ENCODE peak calls at places on chromosomes 12 and 14, in seven cellular contexts. One of them, this sample, is unnamed.

GRCh38 chr14:64918216-64918615 is 4.0 kb downstream of the CHURC1 start:
- DNase-seq in pulmonary artery endothelial cell: no peak
- DNase-seq in nephron progenitor cell: no peak
- DNase-seq in WERI-Rb-1: no peak
- DNase-seq in HT-29: no peak
- DNase-seq in activated T-helper 9 cell treated with anti-CD3 and anti-CD28 coated beads, Interleukin-2, amount 50 U/mL, for 16 hours: no peak
- DNase-seq in frontal cortex: no peak
- DNase-seq in this sample: no peak

GRCh38 chr14:75132374-75133086 is 5.7 kb upstream of the NEK9 start:
- DNase-seq in pulmonary artery endothelial cell: no peak
- DNase-seq in HT-29: peak
- DNase-seq in nephron progenitor cell: peak
- DNase-seq in activated T-helper 9 cell treated with anti-CD3 and anti-CD28 coated beads, Interleukin-2, amount 50 U/mL, for 16 hours: no peak
- DNase-seq in WERI-Rb-1: peak
- DNase-seq in frontal cortex: peak
- DNase-seq in this sample: no peak

GRCh38 chr12:101939306-101939705 is 61.9 kb downstream of the DRAM1 start:
- DNase-seq in WERI-Rb-1: no peak
- DNase-seq in nephron progenitor cell: no peak
- DNase-seq in activated T-helper 9 cell treated with anti-CD3 and anti-CD28 coated beads, Interleukin-2, amount 50 U/mL, for 16 hours: no peak
- DNase-seq in frontal cortex: no peak
- DNase-seq in pulmonary artery endothelial cell: no peak
- DNase-seq in HT-29: no peak
- DNase-seq in this sample: no peak

GRCh38 chr12:97982684-97983083 is 520.1 kb downstream of the RMST start:
- DNase-seq in WERI-Rb-1: no peak
- DNase-seq in frontal cortex: no peak
- DNase-seq in HT-29: no peak
- DNase-seq in pulmonary artery endothelial cell: no peak
- DNase-seq in activated T-helper 9 cell treated with anti-CD3 and anti-CD28 coated beads, Interleukin-2, amount 50 U/mL, for 16 hours: no peak
- DNase-seq in nephron progenitor cell: no peak
- DNase-seq in this sample: no peak

GRCh38 chr12:76020731-76021672 is 10.6 kb downstream of the PHLDA1 start:
- DNase-seq in pulmonary artery endothelial cell: peak
- DNase-seq in HT-29: peak
- DNase-seq in WERI-Rb-1: no peak
- DNase-seq in activated T-helper 9 cell treated with anti-CD3 and anti-CD28 coated beads, Interleukin-2, amount 50 U/mL, for 16 hours: peak
- DNase-seq in frontal cortex: no peak
- DNase-seq in nephron progenitor cell: no peak
- DNase-seq in this sample: no peak

GRCh38 chr14:103716091-103716801 is 636 bp downstream of the ZFYVE21 start:
- DNase-seq in frontal cortex: no peak
- DNase-seq in activated T-helper 9 cell treated with anti-CD3 and anti-CD28 coated beads, Interleukin-2, amount 50 U/mL, for 16 hours: no peak
- DNase-seq in pulmonary artery endothelial cell: no peak
- DNase-seq in WERI-Rb-1: peak
- DNase-seq in HT-29: no peak
- DNase-seq in nephron progenitor cell: no peak
- DNase-seq in this sample: peak

GRCh38 chr12:117472983-117473382 is 111.6 kb upstream of the NOS1 start:
- DNase-seq in frontal cortex: no peak
- DNase-seq in WERI-Rb-1: peak
- DNase-seq in activated T-helper 9 cell treated with anti-CD3 and anti-CD28 coated beads, Interleukin-2, amount 50 U/mL, for 16 hours: no peak
- DNase-seq in pulmonary artery endothelial cell: no peak
- DNase-seq in HT-29: peak
- DNase-seq in nephron progenitor cell: peak
- DNase-seq in this sample: peak

GRCh38 chr12:123078531-123079123 is 72.3 kb downstream of the PITPNM2 start:
- DNase-seq in HT-29: no peak
- DNase-seq in nephron progenitor cell: no peak
- DNase-seq in frontal cortex: no peak
- DNase-seq in WERI-Rb-1: no peak
- DNase-seq in activated T-helper 9 cell treated with anti-CD3 and anti-CD28 coated beads, Interleukin-2, amount 50 U/mL, for 16 hours: no peak
- DNase-seq in pulmonary artery endothelial cell: no peak
- DNase-seq in this sample: no peak

GRCh38 chr12:105294164-105294563 is 36.3 kb upstream of the C12orf75 start:
- DNase-seq in HT-29: no peak
- DNase-seq in activated T-helper 9 cell treated with anti-CD3 and anti-CD28 coated beads, Interleukin-2, amount 50 U/mL, for 16 hours: no peak
- DNase-seq in WERI-Rb-1: no peak
- DNase-seq in nephron progenitor cell: no peak
- DNase-seq in pulmonary artery endothelial cell: no peak
- DNase-seq in frontal cortex: no peak
- DNase-seq in this sample: no peak

GRCh38 chr12:93714382-93714781 is 37.2 kb downstream of the CRADD start:
- DNase-seq in activated T-helper 9 cell treated with anti-CD3 and anti-CD28 coated beads, Interleukin-2, amount 50 U/mL, for 16 hours: no peak
- DNase-seq in WERI-Rb-1: no peak
- DNase-seq in pulmonary artery endothelial cell: no peak
- DNase-seq in frontal cortex: no peak
- DNase-seq in HT-29: no peak
- DNase-seq in nephron progenitor cell: no peak
- DNase-seq in this sample: no peak

GRCh38 chr14:95185452-95186392 is 28.4 kb upstream of the DICER1 start:
- DNase-seq in frontal cortex: no peak
- DNase-seq in WERI-Rb-1: no peak
- DNase-seq in activated T-helper 9 cell treated with anti-CD3 and anti-CD28 coated beads, Interleukin-2, amount 50 U/mL, for 16 hours: no peak
- DNase-seq in nephron progenitor cell: no peak
- DNase-seq in pulmonary artery endothelial cell: no peak
- DNase-seq in HT-29: no peak
- DNase-seq in this sample: peak

GRCh38 chr12:6943719-6944380 is at the start of the genes C12orf57 and RNU7-1:
- DNase-seq in activated T-helper 9 cell treated with anti-CD3 and anti-CD28 coated beads, Interleukin-2, amount 50 U/mL, for 16 hours: peak
- DNase-seq in nephron progenitor cell: peak
- DNase-seq in frontal cortex: peak
- DNase-seq in pulmonary artery endothelial cell: peak
- DNase-seq in HT-29: peak
- DNase-seq in WERI-Rb-1: peak
- DNase-seq in this sample: peak

GRCh38 chr14:95891742-95892141 is 15.1 kb downstream of the TUNAR start:
- DNase-seq in HT-29: no peak
- DNase-seq in pulmonary artery endothelial cell: no peak
- DNase-seq in nephron progenitor cell: no peak
- DNase-seq in activated T-helper 9 cell treated with anti-CD3 and anti-CD28 coated beads, Interleukin-2, amount 50 U/mL, for 16 hours: no peak
- DNase-seq in frontal cortex: no peak
- DNase-seq in WERI-Rb-1: no peak
- DNase-seq in this sample: no peak

GRCh38 chr14:99552572-99553216 is 51.3 kb downstream of the CCDC85C start:
- DNase-seq in nephron progenitor cell: no peak
- DNase-seq in activated T-helper 9 cell treated with anti-CD3 and anti-CD28 coated beads, Interleukin-2, amount 50 U/mL, for 16 hours: no peak
- DNase-seq in frontal cortex: no peak
- DNase-seq in pulmonary artery endothelial cell: no peak
- DNase-seq in WERI-Rb-1: no peak
- DNase-seq in HT-29: no peak
- DNase-seq in this sample: no peak

GRCh38 chr12:10753066-10753465 is 29.9 kb upstream of the YBX3 start:
- DNase-seq in HT-29: no peak
- DNase-seq in pulmonary artery endothelial cell: no peak
- DNase-seq in frontal cortex: no peak
- DNase-seq in activated T-helper 9 cell treated with anti-CD3 and anti-CD28 coated beads, Interleukin-2, amount 50 U/mL, for 16 hours: no peak
- DNase-seq in WERI-Rb-1: no peak
- DNase-seq in nephron progenitor cell: no peak
- DNase-seq in this sample: no peak

GRCh38 chr14:92906823-92907222 is 16.1 kb upstream of the CHGA start:
- DNase-seq in nephron progenitor cell: no peak
- DNase-seq in WERI-Rb-1: no peak
- DNase-seq in pulmonary artery endothelial cell: no peak
- DNase-seq in activated T-helper 9 cell treated with anti-CD3 and anti-CD28 coated beads, Interleukin-2, amount 50 U/mL, for 16 hours: no peak
- DNase-seq in HT-29: no peak
- DNase-seq in frontal cortex: no peak
- DNase-seq in this sample: no peak

GRCh38 chr12:126343352-126343751 is 1278.1 kb downstream of the AACS start:
- DNase-seq in nephron progenitor cell: no peak
- DNase-seq in WERI-Rb-1: no peak
- DNase-seq in frontal cortex: no peak
- DNase-seq in HT-29: no peak
- DNase-seq in pulmonary artery endothelial cell: no peak
- DNase-seq in activated T-helper 9 cell treated with anti-CD3 and anti-CD28 coated beads, Interleukin-2, amount 50 U/mL, for 16 hours: no peak
- DNase-seq in this sample: no peak

GRCh38 chr14:69475194-69475818 is 9.2 kb upstream of the PLEKHD1 start:
- DNase-seq in frontal cortex: no peak
- DNase-seq in HT-29: peak
- DNase-seq in pulmonary artery endothelial cell: no peak
- DNase-seq in nephron progenitor cell: no peak
- DNase-seq in WERI-Rb-1: no peak
- DNase-seq in activated T-helper 9 cell treated with anti-CD3 and anti-CD28 coated beads, Interleukin-2, amount 50 U/mL, for 16 hours: no peak
- DNase-seq in this sample: no peak

GRCh38 chr12:111570090-111570961 is 28.8 kb downstream of the ATXN2 start:
- DNase-seq in activated T-helper 9 cell treated with anti-CD3 and anti-CD28 coated beads, Interleukin-2, amount 50 U/mL, for 16 hours: no peak
- DNase-seq in nephron progenitor cell: no peak
- DNase-seq in WERI-Rb-1: no peak
- DNase-seq in pulmonary artery endothelial cell: peak
- DNase-seq in HT-29: peak
- DNase-seq in frontal cortex: no peak
- DNase-seq in this sample: no peak

GRCh38 chr14:92039073-92039719 is 663 bp downstream of the TRIP11 start:
- DNase-seq in nephron progenitor cell: peak
- DNase-seq in pulmonary artery endothelial cell: peak
- DNase-seq in WERI-Rb-1: peak
- DNase-seq in frontal cortex: peak
- DNase-seq in activated T-helper 9 cell treated with anti-CD3 and anti-CD28 coated beads, Interleukin-2, amount 50 U/mL, for 16 hours: peak
- DNase-seq in HT-29: peak
- DNase-seq in this sample: peak

GRCh38 chr12:122992386-122992785 is 11.9 kb downstream of the ARL6IP4 start:
- DNase-seq in WERI-Rb-1: no peak
- DNase-seq in HT-29: no peak
- DNase-seq in nephron progenitor cell: peak
- DNase-seq in frontal cortex: no peak
- DNase-seq in activated T-helper 9 cell treated with anti-CD3 and anti-CD28 coated beads, Interleukin-2, amount 50 U/mL, for 16 hours: no peak
- DNase-seq in pulmonary artery endothelial cell: no peak
- DNase-seq in this sample: peak

GRCh38 chr12:70661762-70662161 is 24.5 kb upstream of the PTPRB start:
- DNase-seq in nephron progenitor cell: no peak
- DNase-seq in pulmonary artery endothelial cell: peak
- DNase-seq in WERI-Rb-1: no peak
- DNase-seq in HT-29: no peak
- DNase-seq in frontal cortex: no peak
- DNase-seq in activated T-helper 9 cell treated with anti-CD3 and anti-CD28 coated beads, Interleukin-2, amount 50 U/mL, for 16 hours: no peak
- DNase-seq in this sample: no peak

GRCh38 chr14:92637228-92637627 is 111.2 kb downstream of the LGMN start:
- DNase-seq in nephron progenitor cell: peak
- DNase-seq in activated T-helper 9 cell treated with anti-CD3 and anti-CD28 coated beads, Interleukin-2, amount 50 U/mL, for 16 hours: no peak
- DNase-seq in HT-29: no peak
- DNase-seq in pulmonary artery endothelial cell: no peak
- DNase-seq in frontal cortex: no peak
- DNase-seq in WERI-Rb-1: peak
- DNase-seq in this sample: no peak

GRCh38 chr12:117408161-117408791 is 46.9 kb upstream of the NOS1 start:
- DNase-seq in nephron progenitor cell: no peak
- DNase-seq in HT-29: no peak
- DNase-seq in activated T-helper 9 cell treated with anti-CD3 and anti-CD28 coated beads, Interleukin-2, amount 50 U/mL, for 16 hours: no peak
- DNase-seq in pulmonary artery endothelial cell: no peak
- DNase-seq in WERI-Rb-1: no peak
- DNase-seq in frontal cortex: peak
- DNase-seq in this sample: peak

GRCh38 chr12:130011611-130012385 is 108.0 kb upstream of the TMEM132D start:
- DNase-seq in pulmonary artery endothelial cell: no peak
- DNase-seq in activated T-helper 9 cell treated with anti-CD3 and anti-CD28 coated beads, Interleukin-2, amount 50 U/mL, for 16 hours: no peak
- DNase-seq in nephron progenitor cell: no peak
- DNase-seq in HT-29: no peak
- DNase-seq in frontal cortex: no peak
- DNase-seq in WERI-Rb-1: no peak
- DNase-seq in this sample: no peak

GRCh38 chr12:452667-453210 is 7.0 kb upstream of the B4GALNT3 start:
- DNase-seq in HT-29: no peak
- DNase-seq in pulmonary artery endothelial cell: no peak
- DNase-seq in activated T-helper 9 cell treated with anti-CD3 and anti-CD28 coated beads, Interleukin-2, amount 50 U/mL, for 16 hours: peak
- DNase-seq in WERI-Rb-1: peak
- DNase-seq in nephron progenitor cell: no peak
- DNase-seq in frontal cortex: no peak
- DNase-seq in this sample: peak

GRCh38 chr14:68789002-68789797 is 3.7 kb downstream of the ZFP36L1 start:
- DNase-seq in nephron progenitor cell: peak
- DNase-seq in HT-29: peak
- DNase-seq in activated T-helper 9 cell treated with anti-CD3 and anti-CD28 coated beads, Interleukin-2, amount 50 U/mL, for 16 hours: peak
- DNase-seq in WERI-Rb-1: peak
- DNase-seq in pulmonary artery endothelial cell: no peak
- DNase-seq in frontal cortex: peak
- DNase-seq in this sample: peak

GRCh38 chr12:98968896-98969295 is 323.8 kb downstream of the APAF1 start:
- DNase-seq in nephron progenitor cell: no peak
- DNase-seq in frontal cortex: no peak
- DNase-seq in pulmonary artery endothelial cell: no peak
- DNase-seq in WERI-Rb-1: no peak
- DNase-seq in activated T-helper 9 cell treated with anti-CD3 and anti-CD28 coated beads, Interleukin-2, amount 50 U/mL, for 16 hours: no peak
- DNase-seq in HT-29: no peak
- DNase-seq in this sample: no peak

GRCh38 chr14:92465353-92466067 is 48.1 kb upstream of the RIN3 start:
- DNase-seq in frontal cortex: no peak
- DNase-seq in activated T-helper 9 cell treated with anti-CD3 and anti-CD28 coated beads, Interleukin-2, amount 50 U/mL, for 16 hours: no peak
- DNase-seq in WERI-Rb-1: no peak
- DNase-seq in pulmonary artery endothelial cell: no peak
- DNase-seq in nephron progenitor cell: no peak
- DNase-seq in HT-29: no peak
- DNase-seq in this sample: no peak

GRCh38 chr12:110171186-110171538 is 47.0 kb downstream of the IFT81 start:
- DNase-seq in pulmonary artery endothelial cell: no peak
- DNase-seq in HT-29: no peak
- DNase-seq in activated T-helper 9 cell treated with anti-CD3 and anti-CD28 coated beads, Interleukin-2, amount 50 U/mL, for 16 hours: no peak
- DNase-seq in nephron progenitor cell: no peak
- DNase-seq in frontal cortex: no peak
- DNase-seq in WERI-Rb-1: no peak
- DNase-seq in this sample: no peak

GRCh38 chr14:43729149-43729548 is 777.9 kb downstream of the FSCB start:
- DNase-seq in activated T-helper 9 cell treated with anti-CD3 and anti-CD28 coated beads, Interleukin-2, amount 50 U/mL, for 16 hours: no peak
- DNase-seq in frontal cortex: no peak
- DNase-seq in nephron progenitor cell: no peak
- DNase-seq in pulmonary artery endothelial cell: no peak
- DNase-seq in WERI-Rb-1: no peak
- DNase-seq in HT-29: no peak
- DNase-seq in this sample: no peak

GRCh38 chr14:75604979-75605825 is 26.8 kb downstream of the FLVCR2 start:
- DNase-seq in HT-29: peak
- DNase-seq in activated T-helper 9 cell treated with anti-CD3 and anti-CD28 coated beads, Interleukin-2, amount 50 U/mL, for 16 hours: no peak
- DNase-seq in frontal cortex: no peak
- DNase-seq in WERI-Rb-1: no peak
- DNase-seq in nephron progenitor cell: no peak
- DNase-seq in pulmonary artery endothelial cell: peak
- DNase-seq in this sample: no peak

GRCh38 chr12:20269352-20270067 is 98.8 kb upstream of the PDE3A start:
- DNase-seq in WERI-Rb-1: no peak
- DNase-seq in pulmonary artery endothelial cell: no peak
- DNase-seq in nephron progenitor cell: no peak
- DNase-seq in HT-29: no peak
- DNase-seq in activated T-helper 9 cell treated with anti-CD3 and anti-CD28 coated beads, Interleukin-2, amount 50 U/mL, for 16 hours: no peak
- DNase-seq in frontal cortex: no peak
- DNase-seq in this sample: no peak

GRCh38 chr14:67335781-67336180 is 23.8 kb downstream of the ATP6V1D start:
- DNase-seq in activated T-helper 9 cell treated with anti-CD3 and anti-CD28 coated beads, Interleukin-2, amount 50 U/mL, for 16 hours: no peak
- DNase-seq in nephron progenitor cell: no peak
- DNase-seq in HT-29: peak
- DNase-seq in pulmonary artery endothelial cell: no peak
- DNase-seq in WERI-Rb-1: peak
- DNase-seq in frontal cortex: no peak
- DNase-seq in this sample: no peak

GRCh38 chr12:124730455-124730932 is 133.2 kb downstream of the SCARB1 start:
- DNase-seq in nephron progenitor cell: no peak
- DNase-seq in WERI-Rb-1: no peak
- DNase-seq in frontal cortex: no peak
- DNase-seq in HT-29: peak
- DNase-seq in pulmonary artery endothelial cell: no peak
- DNase-seq in activated T-helper 9 cell treated with anti-CD3 and anti-CD28 coated beads, Interleukin-2, amount 50 U/mL, for 16 hours: no peak
- DNase-seq in this sample: no peak